ENCODE peak calls at places on chromosomes 13 and 19, in eight cellular contexts. Z is tibial nerve, T is H1, U is stomach, A is ovary, P is A549, C is transverse colon, D is GM12878. J is an unnamed sample.

GRCh38 chr19:1807030-1807694 is 4.9 kb downstream of the ATP8B3 start:
- DNase-seq in Z (no peak), T (no peak), U (no peak), A (no peak), P (no peak), C (no peak), D (no peak), J (no peak)

GRCh38 chr19:54188224-54188871 is 1.0 kb downstream of the MBOAT7 start:
- DNase-seq in Z (no peak), T (no peak), U (no peak), A (no peak), P (no peak), C (no peak), D (no peak), J (no peak)

GRCh38 chr13:113275387-113275786 is 21.7 kb upstream of the LAMP1 start:
- DNase-seq in Z (no peak), T (peak), U (peak), A (peak), P (peak), C (peak), D (no peak), J (peak)

GRCh38 chr13:25468330-25469178 is 96.8 kb downstream of the ATP8A2 start:
- DNase-seq in Z (no peak), T (peak), U (no peak), A (no peak), P (peak), C (no peak), D (no peak), J (no peak)

GRCh38 chr13:70960841-70961443 is 852.7 kb upstream of the KLHL1 start:
- DNase-seq in Z (peak), T (no peak), U (no peak), A (no peak), P (no peak), C (no peak), D (peak), J (peak)

GRCh38 chr13:78689011-78689410 is 30.1 kb upstream of the OBI1 start:
- DNase-seq in Z (no peak), T (no peak), U (no peak), A (no peak), P (no peak), C (no peak), D (no peak), J (peak)

GRCh38 chr19:6115992-6116391 is 5.7 kb upstream of the RFX2 start:
- DNase-seq in Z (no peak), T (no peak), U (no peak), A (no peak), P (no peak), C (no peak), D (no peak), J (no peak)

GRCh38 chr13:45786293-45786920 is 65.1 kb downstream of the SIAH3 start:
- DNase-seq in Z (no peak), T (no peak), U (peak), A (no peak), P (no peak), C (no peak), D (no peak), J (no peak)

GRCh38 chr19:15629003-15629880 is 11.5 kb upstream of the CYP4F3 start:
- DNase-seq in Z (peak), T (peak), U (peak), A (peak), P (peak), C (peak), D (peak), J (peak)

GRCh38 chr13:28640861-28641599 is 17.9 kb upstream of the POMP start:
- DNase-seq in Z (no peak), T (no peak), U (no peak), A (no peak), P (no peak), C (no peak), D (no peak), J (no peak)

GRCh38 chr13:32538621-32539246 is at the start of gene N4BP2L2:
- DNase-seq in Z (peak), T (peak), U (peak), A (peak), P (peak), C (peak), D (peak), J (peak)

DNA sequence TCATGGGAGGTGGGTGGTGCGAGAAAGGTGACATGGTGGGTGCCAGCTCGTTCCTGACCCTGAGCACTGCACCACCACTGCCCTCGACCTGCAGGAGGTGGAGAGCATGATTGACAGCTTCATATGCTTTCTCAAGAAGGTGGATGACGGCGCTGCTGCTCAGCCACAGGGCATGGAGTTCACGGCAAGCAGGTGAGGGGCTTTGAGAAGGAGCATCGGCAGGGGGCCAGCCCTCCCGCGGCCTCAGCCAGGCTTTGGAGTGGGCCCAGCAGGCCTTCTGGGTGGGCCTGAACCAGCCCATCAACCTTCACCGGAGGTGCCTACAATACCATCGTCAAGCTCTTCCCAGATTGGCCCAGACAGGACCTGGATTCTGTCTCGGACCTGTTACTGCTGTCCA is 18.9 kb upstream of the ZNF14 start:
- DNase-seq in Z (no peak), T (no peak), U (no peak), A (no peak), P (no peak), C (no peak), D (no peak), J (no peak)
- TF ChIP-seq EP300 in Z (no peak), T (no peak), U (no peak), A (no peak), P (no peak), C (no peak), D (no peak), J (no peak)

GRCh38 chr13:88196106-88196505 is 524.9 kb downstream of the SLITRK5 start:
- DNase-seq in Z (no peak), T (no peak), U (no peak), A (no peak), P (no peak), C (no peak), D (no peak), J (no peak)
- TF ChIP-seq EP300 in Z (no peak), T (no peak), U (no peak), A (no peak), P (no peak), C (no peak), D (no peak), J (no peak)

GRCh38 chr13:85864963-85865530 is 65.8 kb upstream of the SLITRK6 start:
- DNase-seq in Z (no peak), T (no peak), U (no peak), A (no peak), P (no peak), C (no peak), D (no peak), J (peak)
- TF ChIP-seq EP300 in Z (no peak), T (no peak), U (no peak), A (no peak), P (no peak), C (no peak), D (no peak), J (no peak)

GRCh38 chr13:100546713-100547405 is 41.7 kb downstream of the GGACT start:
- DNase-seq in Z (no peak), T (peak), U (no peak), A (no peak), P (no peak), C (no peak), D (no peak), J (no peak)

GRCh38 chr13:100543872-100544602 is 44.6 kb downstream of the GGACT start:
- DNase-seq in Z (no peak), T (peak), U (no peak), A (no peak), P (no peak), C (no peak), D (no peak), J (peak)

GRCh38 chr13:100544866-100545683 is 43.5 kb downstream of the GGACT start:
- DNase-seq in Z (no peak), T (peak), U (peak), A (no peak), P (no peak), C (no peak), D (no peak), J (no peak)

GRCh38 chr13:100547805-100548204 is 40.8 kb downstream of the GGACT start:
- DNase-seq in Z (no peak), T (peak), U (no peak), A (no peak), P (no peak), C (no peak), D (no peak), J (no peak)

DNA sequence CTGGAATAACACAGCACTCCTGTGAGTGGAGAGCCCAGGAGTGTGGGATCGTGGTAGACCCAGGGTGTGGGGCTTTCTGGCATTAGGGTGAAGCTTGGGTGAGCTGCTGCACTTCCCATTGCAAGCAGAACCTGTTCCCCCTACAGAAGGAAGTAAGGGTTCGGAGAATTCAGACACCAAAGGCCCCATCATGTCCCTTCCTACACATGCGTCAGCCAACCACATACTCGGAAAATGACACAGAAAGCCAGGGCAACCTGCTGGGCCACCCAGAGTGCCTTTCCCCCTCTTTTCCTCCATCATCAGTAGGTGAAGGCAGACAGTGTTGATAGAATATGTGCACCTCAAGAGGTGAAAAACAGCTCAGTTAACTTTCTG is 42.9 kb downstream of the GGACT start:
- DNase-seq in Z (no peak), T (peak), U (no peak), A (no peak), P (no peak), C (no peak), D (no peak), J (no peak)
- TF ChIP-seq EP300 in Z (no peak), T (no peak), U (no peak), A (no peak), P (no peak), C (no peak), D (no peak), J (no peak)

DNA sequence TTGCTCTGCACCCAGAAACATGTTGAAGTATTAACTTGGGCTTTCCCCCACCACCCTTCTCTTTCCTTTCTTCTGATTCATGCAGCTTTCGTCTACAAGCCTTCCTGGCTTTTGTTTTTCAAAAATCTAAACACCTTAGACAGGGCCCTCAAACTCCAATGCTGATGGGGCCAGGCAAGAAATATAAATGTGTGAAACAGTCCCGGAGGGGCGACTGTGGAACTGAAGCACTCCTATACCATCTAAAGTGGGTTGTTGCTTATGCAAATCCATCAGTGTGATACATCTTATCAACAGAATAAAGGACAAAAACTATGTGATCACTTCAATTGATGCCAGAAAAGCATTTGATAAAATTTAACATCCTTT is 6.1 kb downstream of the FCGBP start:
- DNase-seq in Z (no peak), T (no peak), U (no peak), A (no peak), P (no peak), C (no peak), D (no peak), J (no peak)
- TF ChIP-seq EP300 in Z (no peak), T (no peak), U (no peak), A (no peak), P (no peak), C (no peak), D (no peak), J (no peak)

GRCh38 chr13:93496985-93497673 is 270.5 kb downstream of the GPC6 start:
- DNase-seq in Z (no peak), T (no peak), U (no peak), A (no peak), P (no peak), C (no peak), D (no peak), J (no peak)
- TF ChIP-seq EP300 in Z (no peak), T (no peak), U (no peak), A (no peak), P (no peak), C (no peak), D (no peak), J (no peak)

J was measured in HepG2.